ENCODE peak calls at places on chromosomes 1 and 21, in eight cellular contexts. V, R, I, L, Z, B, G and Q are unnamed samples.

GRCh38 chr1:177824508-177824982 is 145.3 kb downstream of the SEC16B start:
- DNase-seq in Z (no peak), L (no peak), B (no peak), R (no peak), G (no peak), I (no peak), V (no peak), Q (no peak)

GRCh38 chr1:1349256-1350012 is at the start of gene DVL1:
- DNase-seq in V (peak; percentile 87), B (no peak), I (no peak), R (peak; percentile 98), L (peak; percentile 64), Z (peak; percentile 80), G (peak; percentile 68), Q (no peak)

GRCh38 chr1:27937524-27937836 is 2.7 kb downstream of the SMPDL3B start:
- DNase-seq in B (no peak), R (no peak), L (no peak), I (no peak), V (no peak), Z (no peak), G (no peak), Q (no peak)

GRCh38 chr1:209168204-209168603 is 415.3 kb upstream of the CAMK1G start:
- DNase-seq in Z (peak; percentile 10), L (no peak), G (no peak), V (no peak), I (no peak), B (no peak), R (no peak), Q (no peak)

GRCh38 chr1:65949230-65949626 is 156.5 kb downstream of the PDE4B start:
- DNase-seq in R (no peak), I (no peak), Z (peak; percentile 38), L (no peak), G (no peak), V (no peak), B (no peak), Q (no peak)

GRCh38 chr1:91830242-91831131 is 55.5 kb downstream of the TGFBR3 start:
- DNase-seq in I (peak; percentile 77), B (no peak), G (no peak), R (no peak), V (peak; percentile 85), L (peak; percentile 80), Z (peak; percentile 86), Q (peak; percentile 61)

GRCh38 chr1:40185951-40186864 is 25.0 kb downstream of the RLF start:
- DNase-seq in Z (peak; percentile 24), B (no peak), I (no peak), L (no peak), V (no peak), G (no peak), R (no peak), Q (peak; percentile 14)

GRCh38 chr1:51644533-51645197 is 27.8 kb downstream of the OSBPL9 start:
- DNase-seq in R (no peak), G (no peak), Z (peak; percentile 58), L (no peak), I (peak; percentile 54), B (no peak), V (peak; percentile 75), Q (peak; percentile 52)

GRCh38 chr1:188709146-188709545 is 1768.5 kb downstream of the BRINP3 start:
- DNase-seq in V (no peak), I (no peak), Z (no peak), G (no peak), B (no peak), L (no peak), R (no peak), Q (peak; percentile 1)

GRCh38 chr21:25708467-25709065 is 26.1 kb downstream of the ATP5PF start:
- DNase-seq in I (no peak), B (no peak), Z (peak; percentile 21), V (no peak), G (peak; percentile 24), L (no peak), R (peak; percentile 30), Q (peak; percentile 4)

GRCh38 chr21:35014302-35015044 is 34.6 kb downstream of the RUNX1 start:
- DNase-seq in Z (no peak), L (no peak), I (no peak), R (no peak), V (no peak), B (no peak), G (no peak), Q (no peak)

GRCh38 chr1:47859092-47859743 is 138.0 kb downstream of the TRABD2B start:
- DNase-seq in G (no peak), L (no peak), R (no peak), I (no peak), V (no peak), Z (no peak), B (no peak), Q (no peak)

GRCh38 chr1:91245437-91245836 is 159.2 kb downstream of the HFM1 start:
- DNase-seq in I (no peak), G (no peak), Z (no peak), V (no peak), L (no peak), B (peak; percentile 25), R (peak; percentile 7), Q (no peak)

GRCh38 chr1:225881081-225882007 is 836 bp downstream of the TMEM63A start:
- DNase-seq in Z (no peak), I (no peak), V (peak; percentile 80), G (peak; percentile 37), R (peak; percentile 77), B (no peak), L (peak; percentile 61), Q (no peak)

GRCh38 chr1:164728719-164729118 is 169.7 kb downstream of the PBX1 start:
- DNase-seq in G (no peak), L (no peak), Z (no peak), B (no peak), V (no peak), R (no peak), I (no peak), Q (no peak)

GRCh38 chr1:185704181-185704580 is 30.0 kb upstream of the HMCN1 start:
- DNase-seq in L (no peak), I (no peak), R (no peak), V (no peak), B (no peak), G (no peak), Z (no peak), Q (no peak)

GRCh38 chr1:159714529-159714928 is at the start of gene CRP:
- DNase-seq in L (no peak), R (no peak), V (no peak), B (no peak), I (no peak), G (no peak), Z (no peak), Q (no peak)

GRCh38 chr1:109185990-109186703 is 27.6 kb upstream of the SARS1 start:
- DNase-seq in I (no peak), G (no peak), L (no peak), R (no peak), B (no peak), V (no peak), Z (no peak), Q (no peak)
- H3K4me3 ChIP-seq in I (no peak overlapping the region), G (no peak overlapping the region), L (no peak overlapping the region), R (no peak overlapping the region), B (no peak overlapping the region), V (no peak overlapping the region), Z (no peak overlapping the region), Q (no peak overlapping the region)

DNA sequence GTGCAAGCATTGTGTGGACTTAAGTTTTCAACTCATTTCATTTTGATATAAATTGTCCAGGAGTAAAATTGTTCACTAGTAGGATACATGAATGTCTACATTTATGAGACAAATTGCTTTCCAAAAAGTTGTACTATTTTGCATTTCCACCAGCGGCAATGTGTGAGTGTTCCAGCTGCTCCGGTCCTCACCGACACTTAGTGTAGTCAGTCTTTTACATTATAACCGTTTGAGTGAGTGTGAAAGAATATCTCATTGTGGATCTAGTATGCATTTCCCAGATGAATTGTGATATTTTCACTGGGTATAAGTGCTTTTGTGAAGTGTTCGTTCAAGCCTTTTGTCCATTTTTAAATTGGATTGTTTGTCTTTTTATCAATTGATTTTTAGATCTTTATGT is 111.5 kb upstream of the ARHGEF16 start:
- DNase-seq in L (no peak), R (no peak), I (no peak), G (no peak), Z (no peak), V (no peak), B (no peak), Q (no peak)
- H3K4me3 ChIP-seq in L (no peak overlapping the region), R (no peak overlapping the region), I (no peak overlapping the region), G (no peak overlapping the region), Z (no peak overlapping the region), V (no peak overlapping the region), B (no peak overlapping the region), Q (no peak overlapping the region)

DNA sequence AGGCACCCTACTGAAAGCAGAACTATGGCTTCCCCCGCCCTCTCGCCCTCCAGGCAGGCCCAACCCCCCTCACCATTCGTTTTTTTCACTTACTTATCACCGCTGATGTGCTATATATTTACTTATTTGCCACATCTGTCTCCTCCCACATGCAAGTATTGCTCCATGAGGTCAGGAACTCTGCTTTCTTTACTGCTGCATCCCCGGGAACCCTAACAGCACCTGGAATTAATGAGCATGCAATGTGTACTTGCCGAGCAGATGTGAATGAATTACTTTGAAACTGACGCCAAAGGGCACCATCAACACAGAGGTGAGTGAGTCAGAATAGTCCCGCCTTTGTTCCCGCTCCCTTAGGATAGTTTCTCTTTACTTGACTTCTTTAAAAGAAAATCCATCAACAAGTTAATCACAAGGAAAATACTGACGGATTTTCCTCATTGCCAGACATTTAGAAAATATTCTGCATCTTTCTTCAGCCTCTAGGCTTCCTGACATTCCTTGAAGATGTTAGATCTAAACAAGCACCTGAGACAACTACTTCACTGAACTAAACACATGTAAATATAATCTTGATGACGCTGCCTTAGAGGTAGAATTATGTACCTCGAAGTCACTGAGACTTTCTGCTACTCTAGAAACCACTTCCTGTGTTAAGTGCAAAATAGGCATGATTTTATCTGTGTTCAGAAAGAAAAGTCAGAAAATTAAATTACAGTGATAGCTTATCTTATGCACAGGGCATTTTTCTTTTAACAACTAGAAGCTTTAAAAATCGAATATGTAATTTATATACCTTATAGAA is 17.5 kb upstream of the RAB4A start:
- DNase-seq in G (no peak), B (no peak), Z (peak; percentile 29), V (no peak), I (no peak), R (no peak), L (no peak), Q (no peak)
- H3K4me3 ChIP-seq in G (peak overlapping the region; percentile 60), B (peak overlapping the region; percentile 1), Z (no peak overlapping the region), V (no peak overlapping the region), I (no peak overlapping the region), R (no peak overlapping the region), L (no peak overlapping the region), Q (no peak overlapping the region)

GRCh38 chr1:54296666-54297065 is 96.7 kb downstream of the MRPL37 start:
- DNase-seq in L (no peak), Z (no peak), G (no peak), V (no peak), R (no peak), B (no peak), I (no peak), Q (no peak)

GRCh38 chr1:54299037-54299436 is 99.1 kb downstream of the MRPL37 start:
- DNase-seq in V (peak; percentile 78), R (no peak), I (no peak), G (no peak), L (peak; percentile 40), Z (no peak), B (no peak), Q (no peak)

GRCh38 chr1:54298284-54299033 is 98.5 kb downstream of the MRPL37 start:
- DNase-seq in V (no peak), L (no peak), I (no peak), G (no peak), B (no peak), Z (no peak), R (peak; percentile 67), Q (no peak)

GRCh38 chr1:54300395-54300794 is 100.4 kb downstream of the MRPL37 start:
- DNase-seq in Z (no peak), L (no peak), V (no peak), G (no peak), I (no peak), R (no peak), B (no peak), Q (no peak)

GRCh38 chr1:54297596-54298283 is 97.8 kb downstream of the MRPL37 start:
- DNase-seq in B (no peak), G (no peak), V (no peak), R (no peak), I (no peak), L (no peak), Z (no peak), Q (no peak)
- H3K4me3 ChIP-seq in B (no peak overlapping the region), G (no peak overlapping the region), V (no peak overlapping the region), R (no peak overlapping the region), I (no peak overlapping the region), L (no peak overlapping the region), Z (no peak overlapping the region), Q (no peak overlapping the region)